ENCODE peak calls at places on chromosomes 6 and 20, in nine cellular contexts. E is activated T-cell treated with anti-CD3 and anti-CD28 coated beads, Interleukin-2, amount 50 U/mL, for 72 hours; G is OCI-LY7; Y is activated CD4-positive, alpha-beta T cell treated with anti-CD3 and anti-CD28 coated beads, Interleukin-2, amount 50 U/mL, for 24 hours; Q is stimulated activated CD8-positive, alpha-beta memory T cell treated with anti-CD3 and anti-CD28 coated beads, Interleukin-7, amount 100 ng/mL, for 48 hours; Z is WERI-Rb-1; B is HS-5; T is neuronal stem cell; M is ELF-1. U is an unnamed sample.
A peak's percentile ranks its signal among the peaks of the same experiment; 100 is the strongest.

GRCh38 chr6:139402935-139403386 is 28.5 kb upstream of the CITED2 start:
- DNase-seq in T (no peak), Y (no peak), M (no peak), E (no peak), Q (no peak), Z (no peak), B (no peak), G (no peak), U (peak; percentile 33)

GRCh38 chr20:44615169-44615791 is 32.9 kb downstream of the PKIG start:
- DNase-seq in E (no peak), M (peak; percentile 55), B (no peak), G (peak; percentile 72), Y (no peak), T (no peak), Q (no peak), Z (no peak), U (no peak)

GRCh38 chr6:41256383-41256782 is 28.2 kb downstream of the TREML4 start:
- DNase-seq in B (no peak), Y (no peak), E (no peak), G (no peak), Z (no peak), T (no peak), M (no peak), Q (no peak), U (no peak)

GRCh38 chr6:4402477-4402976 is 267.2 kb upstream of the ECI2 start:
- DNase-seq in Z (no peak), B (peak; percentile 30), Q (no peak), Y (no peak), M (no peak), E (no peak), G (no peak), T (no peak), U (peak; percentile 85)

GRCh38 chr20:53708129-53708968 is 114.7 kb upstream of the ZNF217 start:
- DNase-seq in M (peak; percentile 22), E (peak; percentile 47), B (peak; percentile 92), T (no peak), Z (no peak), Q (no peak), G (peak; percentile 38), Y (peak; percentile 64), U (no peak)

GRCh38 chr6:170034294-170034693 is 256.6 kb downstream of the DLL1 start:
- DNase-seq in Z (no peak), M (no peak), Q (no peak), T (no peak), E (no peak), Y (no peak), G (no peak), B (no peak), U (no peak)

GRCh38 chr6:105793132-105793531 is 293.0 kb upstream of the PRDM1 start:
- DNase-seq in M (no peak), T (no peak), Y (no peak), Z (no peak), B (no peak), Q (no peak), E (no peak), G (peak; percentile 81), U (no peak)

GRCh38 chr20:10715035-10715434 is 41.2 kb upstream of the JAG1 start:
- DNase-seq in T (no peak), G (no peak), E (no peak), B (no peak), Z (no peak), Y (no peak), M (no peak), Q (no peak), U (peak; percentile 81)

GRCh38 chr6:169162968-169163903 is 90.4 kb downstream of the THBS2 start:
- DNase-seq in G (no peak), Q (no peak), M (no peak), Z (no peak), E (no peak), T (no peak), Y (no peak), B (peak; percentile 72), U (peak; percentile 55)

GRCh38 chr20:50434653-50435396 is 75.4 kb upstream of the PTPN1 start:
- DNase-seq in T (no peak), Y (no peak), G (no peak), M (peak; percentile 92), B (peak; percentile 70), Z (no peak), Q (no peak), E (no peak), U (peak; percentile 94)

GRCh38 chr6:113980937-113981554 is 10.1 kb upstream of the HDAC2 start:
- DNase-seq in B (no peak), Z (peak; percentile 67), Q (no peak), T (no peak), E (no peak), M (peak; percentile 47), Y (no peak), G (peak; percentile 35), U (no peak)

GRCh38 chr20:30912006-30912660 is 345.3 kb upstream of the DEFB115 start:
- DNase-seq in B (no peak), Y (no peak), T (peak; percentile 48), Z (no peak), E (no peak), G (no peak), Q (no peak), M (peak; percentile 91), U (no peak)

GRCh38 chr20:6708010-6708409 is 59.5 kb upstream of the BMP2 start:
- DNase-seq in Y (no peak), G (no peak), B (no peak), Q (no peak), E (no peak), M (peak; percentile 36), T (no peak), Z (no peak), U (peak; percentile 89)

GRCh38 chr6:170227996-170228550 is 62.8 kb downstream of the DLL1 start:
- DNase-seq in E (no peak), Z (no peak), G (no peak), Y (no peak), Q (no peak), T (no peak), M (no peak), B (no peak), U (no peak)

GRCh38 chr6:70700922-70701876 is 33.5 kb downstream of the SMAP1 start:
- DNase-seq in G (no peak), Y (no peak), M (no peak), Z (no peak), B (no peak), Q (no peak), E (no peak), T (no peak), U (no peak)

GRCh38 chr20:4441191-4441590 is 280.5 kb upstream of the PRND start:
- DNase-seq in Y (no peak), Q (no peak), T (no peak), M (no peak), B (no peak), E (no peak), Z (no peak), G (no peak), U (no peak)

GRCh38 chr20:46746972-46747371 is 37.5 kb downstream of the SLC2A10 start:
- DNase-seq in Y (no peak), T (no peak), Z (no peak), Q (no peak), M (peak; percentile 33), B (peak; percentile 62), G (no peak), E (no peak), U (peak; percentile 74)

GRCh38 chr6:168935628-168936010 is 318.0 kb downstream of the THBS2 start:
- DNase-seq in G (no peak), E (no peak), M (no peak), T (no peak), Z (no peak), Q (no peak), B (no peak), Y (no peak), U (no peak)

GRCh38 chr20:8094415-8094818 is 37.6 kb upstream of the PLCB1 start:
- DNase-seq in Z (no peak), T (no peak), M (no peak), G (no peak), B (no peak), Y (no peak), Q (no peak), E (no peak), U (no peak)

GRCh38 chr6:38460216-38460615 is 179.5 kb downstream of the BTBD9 start:
- DNase-seq in Y (no peak), Z (no peak), E (no peak), B (peak; percentile 30), Q (no peak), G (no peak), M (no peak), T (no peak), U (peak; percentile 2)

GRCh38 chr20:64112691-64113443 is 5.5 kb upstream of the NPBWR2 start:
- DNase-seq in M (peak; percentile 1), T (no peak), B (no peak), Q (no peak), G (no peak), E (no peak), Z (no peak), Y (no peak), U (no peak)

GRCh38 chr6:136753624-136754023 is 38.7 kb downstream of the MAP3K5 start:
- DNase-seq in G (no peak), E (peak; percentile 63), M (no peak), Q (no peak), Z (no peak), T (no peak), B (no peak), Y (peak; percentile 45), U (peak; percentile 34)

GRCh38 chr6:88473622-88474021 is 307.5 kb upstream of the CNR1 start:
- DNase-seq in M (no peak), Y (no peak), Q (no peak), Z (no peak), T (no peak), E (no peak), B (no peak), G (no peak), U (no peak)

GRCh38 chr6:109442393-109442924 is 1.9 kb downstream of the SMPD2 start:
- DNase-seq in E (no peak), G (no peak), Z (no peak), T (no peak), Q (no peak), M (no peak), Y (no peak), B (no peak), U (no peak)

GRCh38 chr20:61639200-61639599 is 387.1 kb downstream of the CDH4 start:
- DNase-seq in T (no peak), B (peak; percentile 43), E (no peak), Q (no peak), Y (no peak), G (no peak), M (no peak), Z (no peak), U (peak; percentile 20)

GRCh38 chr6:125636671-125637070 is 112.8 kb upstream of the HEY2 start:
- DNase-seq in Y (no peak), Z (no peak), T (no peak), M (no peak), E (no peak), B (no peak), G (no peak), Q (no peak), U (no peak)

GRCh38 chr20:51750037-51750769 is 18.0 kb downstream of the ATP9A start:
- DNase-seq in M (no peak), B (peak; percentile 100), E (peak; percentile 52), T (no peak), Q (peak; percentile 10), Z (no peak), G (no peak), Y (peak; percentile 16), U (peak; percentile 98)

GRCh38 chr6:118876814-118877213 is 17.1 kb upstream of the ASF1A start:
- DNase-seq in M (no peak), B (peak; percentile 28), Z (no peak), T (no peak), Y (no peak), E (no peak), Q (no peak), G (no peak), U (no peak)

GRCh38 chr6:1604347-1604990 is 5.2 kb upstream of the FOXC1 start:
- DNase-seq in Y (peak; percentile 49), M (peak; percentile 88), Q (peak; percentile 40), Z (peak; percentile 79), T (peak; percentile 85), E (peak; percentile 84), G (peak; percentile 57), B (no peak), U (no peak)

GRCh38 chr6:6851059-6851658 is 256.6 kb upstream of the RREB1 start:
- DNase-seq in T (no peak), Y (no peak), E (no peak), Z (no peak), B (peak; percentile 94), G (peak; percentile 5), Q (no peak), M (peak; percentile 25), U (peak; percentile 73)

GRCh38 chr20:20482453-20482852 is 114.5 kb downstream of the INSM1 start:
- DNase-seq in M (no peak), G (no peak), Q (no peak), T (no peak), B (no peak), Y (no peak), E (no peak), Z (no peak), U (no peak)

U was measured in bronchial epithelial cell.